ENCODE peak calls at places on chromosomes 6 and 20, in six cellular contexts. S is right cardiac atrium, Z is Karpas-422, B is PC-3, F is upper lobe of right lung, O is adipocyte. P is an unnamed sample.
A peak's percentile ranks its signal among the peaks of the same experiment; 100 is the strongest.

GRCh38 chr20:34938466-34939163 is 17.0 kb downstream of the GSS start:
- DNase-seq in S (peak; percentile 64), Z (no peak), B (no peak), F (peak; percentile 82), O (no peak), P (peak; percentile 71)

GRCh38 chr6:47135772-47136171 is 93.6 kb upstream of the ADGRF1 start:
- DNase-seq in S (no peak), Z (no peak), B (peak; percentile 99), F (no peak), O (peak; percentile 78), P (no peak)

GRCh38 chr20:51285684-51286083 is 256.8 kb downstream of the NFATC2 start:
- DNase-seq in S (no peak), Z (no peak), B (no peak), F (no peak), O (no peak), P (no peak)

GRCh38 chr20:16241911-16242310 is 331.3 kb downstream of the KIF16B start:
- DNase-seq in S (no peak), Z (peak; percentile 61), B (peak; percentile 68), F (no peak), O (peak; percentile 14), P (no peak)

GRCh38 chr6:166572370-166573261 is 13.9 kb downstream of the RAMACL start:
- DNase-seq in S (no peak), Z (no peak), B (peak; percentile 58), F (no peak), O (no peak), P (no peak)

GRCh38 chr6:129544892-129545612 is 164.9 kb downstream of the ARHGAP18 start:
- DNase-seq in S (no peak), Z (no peak), B (no peak), F (no peak), O (no peak), P (no peak)

GRCh38 chr6:116369540-116370327 is 1.0 kb upstream of the DSE start:
- DNase-seq in S (no peak), Z (peak; percentile 72), B (no peak), F (no peak), O (peak; percentile 29), P (no peak)

GRCh38 chr6:116314218-116314617 is 34.5 kb upstream of the TSPYL1 start:
- DNase-seq in S (no peak), Z (no peak), B (no peak), F (no peak), O (no peak), P (no peak)

GRCh38 chr20:9068232-9068781 is 580 bp upstream of the PLCB4 start:
- DNase-seq in S (peak; percentile 47), Z (no peak), B (peak; percentile 69), F (peak; percentile 64), O (peak; percentile 74), P (peak; percentile 78)

GRCh38 chr6:40440083-40440482 is 147.1 kb downstream of the LRFN2 start:
- DNase-seq in S (no peak), Z (no peak), B (no peak), F (no peak), O (no peak), P (no peak)

DNA sequence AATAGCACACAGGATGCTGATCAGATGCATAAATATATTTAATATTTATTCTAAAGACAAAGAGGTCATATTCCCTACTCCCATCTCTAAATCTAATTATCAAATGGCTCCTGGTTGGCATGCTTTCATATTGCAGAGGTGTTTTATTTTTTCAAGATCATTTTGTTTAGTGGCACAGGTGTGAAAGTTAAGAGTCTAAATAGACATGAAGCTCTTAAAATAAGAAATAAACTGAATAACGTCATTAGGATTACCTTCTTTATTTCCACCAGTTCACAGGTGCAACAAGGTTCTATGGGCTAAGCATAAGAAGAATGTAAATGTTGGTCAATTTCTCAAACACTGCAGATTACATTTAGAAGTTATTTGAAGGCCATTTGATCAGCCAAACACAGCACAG is 7.1 kb upstream of the CYP24A1 start:
- DNase-seq in S (no peak), Z (no peak), B (no peak), F (no peak), O (no peak), P (no peak)
- H3K27me3 ChIP-seq in S (no peaks in the 10 kb centered on the region), Z (no peaks in the 10 kb centered on the region), B (peaks cover 11% of the 10 kb centered on the region), F (peaks cover 44% of the 10 kb centered on the region), O (peaks cover 24% of the 10 kb centered on the region), P (peaks cover 20% of the 10 kb centered on the region)

GRCh38 chr6:119443993-119444641 is 94.6 kb upstream of the MAN1A1 start:
- DNase-seq in S (no peak), Z (no peak), B (no peak), F (no peak), O (peak; percentile 11), P (no peak)
- H3K27me3 ChIP-seq in S (no peaks in the 10 kb centered on the region), Z (no peaks in the 10 kb centered on the region), B (no peaks in the 10 kb centered on the region), F (no peaks in the 10 kb centered on the region), O (no peaks in the 10 kb centered on the region), P (no peaks in the 10 kb centered on the region)

GRCh38 chr6:1244278-1244677 is 67.6 kb upstream of the FOXQ1 start:
- DNase-seq in S (no peak), Z (no peak), B (no peak), F (no peak), O (no peak), P (no peak)

GRCh38 chr6:1244941-1245340 is 67.0 kb upstream of the FOXQ1 start:
- DNase-seq in S (no peak), Z (no peak), B (no peak), F (no peak), O (no peak), P (no peak)

GRCh38 chr6:1240766-1241165 is 71.1 kb upstream of the FOXQ1 start:
- DNase-seq in S (no peak), Z (no peak), B (peak; percentile 5), F (no peak), O (no peak), P (no peak)

GRCh38 chr6:1242021-1242420 is 69.9 kb upstream of the FOXQ1 start:
- DNase-seq in S (no peak), Z (no peak), B (no peak), F (no peak), O (no peak), P (no peak)

DNA sequence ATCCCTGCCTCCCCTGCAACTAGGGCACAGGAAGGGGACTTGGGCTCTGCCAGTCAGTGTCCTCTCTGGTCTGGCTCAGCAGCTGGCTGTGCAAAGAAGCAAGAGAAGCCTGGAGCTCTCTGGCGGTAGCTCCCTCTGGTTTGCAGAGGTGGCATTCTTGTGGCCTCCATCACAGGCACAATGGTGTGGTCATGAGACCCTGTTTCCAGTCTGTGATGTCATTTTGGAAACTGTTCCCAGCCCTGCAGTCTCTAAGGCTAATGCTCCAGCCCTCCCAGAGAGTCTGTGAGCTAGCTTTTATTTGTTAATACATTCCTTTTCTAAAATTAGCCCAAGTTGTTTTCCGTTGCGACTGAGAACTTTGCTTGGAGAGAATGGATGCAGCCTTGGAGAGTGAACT is 69.5 kb upstream of the FOXQ1 start:
- DNase-seq in S (no peak), Z (no peak), B (no peak), F (no peak), O (peak; percentile 17), P (no peak)
- H3K27me3 ChIP-seq in S (no peaks in the 10 kb centered on the region), Z (no peaks in the 10 kb centered on the region), B (peaks cover 86% of the 10 kb centered on the region), F (no peaks in the 10 kb centered on the region), O (peaks cover 6% of the 10 kb centered on the region), P (no peaks in the 10 kb centered on the region)

GRCh38 chr20:21077809-21078345 is 28.3 kb downstream of the LINC00237 start:
- DNase-seq in S (no peak), Z (no peak), B (no peak), F (no peak), O (no peak), P (no peak)
- H3K27me3 ChIP-seq in S (no peaks in the 10 kb centered on the region), Z (no peaks in the 10 kb centered on the region), B (peaks cover 44% of the 10 kb centered on the region), F (peaks cover 17% of the 10 kb centered on the region), O (peaks cover 10% of the 10 kb centered on the region), P (no peaks in the 10 kb centered on the region)

GRCh38 chr6:140372064-140372463 is 997.6 kb upstream of the CITED2 start:
- DNase-seq in S (no peak), Z (no peak), B (no peak), F (no peak), O (no peak), P (no peak)
- H3K27me3 ChIP-seq in S (no peaks in the 10 kb centered on the region), Z (no peaks in the 10 kb centered on the region), B (no peaks in the 10 kb centered on the region), F (no peaks in the 10 kb centered on the region), O (no peaks in the 10 kb centered on the region), P (no peaks in the 10 kb centered on the region)

DNA sequence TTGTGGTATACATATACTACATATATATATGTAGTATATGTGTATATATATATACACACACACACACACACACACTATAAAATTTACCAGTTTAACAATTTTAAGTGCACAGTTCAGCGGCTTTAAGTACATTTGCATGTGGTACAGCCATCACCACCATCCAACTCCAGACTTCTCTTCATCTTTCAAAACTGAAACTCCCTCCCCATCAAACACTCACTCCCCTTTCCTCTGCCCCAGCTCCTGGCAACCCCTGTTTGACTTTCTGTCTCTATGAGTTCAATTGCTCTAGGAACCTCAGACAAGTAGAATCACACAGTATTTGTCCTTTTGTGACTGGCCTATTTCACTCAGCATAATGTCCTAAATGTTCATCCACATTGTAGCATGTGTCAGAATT is 302.9 kb upstream of the FOXQ1 start:
- DNase-seq in S (no peak), Z (no peak), B (no peak), F (no peak), O (no peak), P (no peak)
- H3K27me3 ChIP-seq in S (no peaks in the 10 kb centered on the region), Z (no peaks in the 10 kb centered on the region), B (peaks cover 77% of the 10 kb centered on the region), F (no peaks in the 10 kb centered on the region), O (peaks cover 30% of the 10 kb centered on the region), P (no peaks in the 10 kb centered on the region)

GRCh38 chr20:61448396-61448795 is 196.3 kb downstream of the CDH4 start:
- DNase-seq in S (no peak), Z (no peak), B (no peak), F (no peak), O (no peak), P (no peak)
- H3K27me3 ChIP-seq in S (no peaks in the 10 kb centered on the region), Z (no peaks in the 10 kb centered on the region), B (peaks cover 11% of the 10 kb centered on the region), F (peaks cover 11% of the 10 kb centered on the region), O (peaks cover 3% of the 10 kb centered on the region), P (peaks cover 11% of the 10 kb centered on the region)

GRCh38 chr6:22361576-22361975 is 64.7 kb upstream of the PRL start:
- DNase-seq in S (no peak), Z (no peak), B (no peak), F (no peak), O (no peak), P (no peak)
- H3K27me3 ChIP-seq in S (no peaks in the 10 kb centered on the region), Z (no peaks in the 10 kb centered on the region), B (no peaks in the 10 kb centered on the region), F (no peaks in the 10 kb centered on the region), O (no peaks in the 10 kb centered on the region), P (no peaks in the 10 kb centered on the region)

GRCh38 chr6:151089916-151090443 is 149.8 kb upstream of the AKAP12 start:
- DNase-seq in S (no peak), Z (no peak), B (no peak), F (no peak), O (no peak), P (no peak)
- H3K27me3 ChIP-seq in S (no peaks in the 10 kb centered on the region), Z (no peaks in the 10 kb centered on the region), B (no peaks in the 10 kb centered on the region), F (no peaks in the 10 kb centered on the region), O (no peaks in the 10 kb centered on the region), P (no peaks in the 10 kb centered on the region)

P was measured in tibial artery.